ENCODE peak calls at places on chromosomes 7 and 10, in five cellular contexts. One of them, this sample, is unnamed.

GRCh38 chr10:131056781-131057180 is 254.7 kb downstream of the TCERG1L start:
- DNase-seq in A549: no peak
- DNase-seq in mucosa of gallbladder: no peak
- DNase-seq in renal cortical epithelial cell: no peak
- DNase-seq in mesenteric fat pad: no peak
- DNase-seq in this sample: no peak

GRCh38 chr7:127584648-127585043 is 750 bp downstream of the GCC1 start:
- DNase-seq in A549: no peak
- DNase-seq in mucosa of gallbladder: no peak
- DNase-seq in renal cortical epithelial cell: no peak
- DNase-seq in mesenteric fat pad: no peak
- DNase-seq in this sample: no peak

GRCh38 chr10:63217120-63217605 is 84.0 kb downstream of the NRBF2 start:
- DNase-seq in A549: peak; percentile 61
- DNase-seq in mucosa of gallbladder: no peak
- DNase-seq in renal cortical epithelial cell: peak; percentile 76
- DNase-seq in mesenteric fat pad: no peak
- DNase-seq in this sample: peak; percentile 44

GRCh38 chr7:74061840-74062539 is 21.6 kb upstream of the LIMK1 start:
- DNase-seq in A549: peak; percentile 90
- DNase-seq in mucosa of gallbladder: peak; percentile 93
- DNase-seq in renal cortical epithelial cell: peak; percentile 90
- DNase-seq in mesenteric fat pad: no peak
- DNase-seq in this sample: peak; percentile 78

GRCh38 chr10:99695761-99696160 is 36.2 kb downstream of the COX15 start:
- DNase-seq in A549: no peak
- DNase-seq in mucosa of gallbladder: no peak
- DNase-seq in renal cortical epithelial cell: no peak
- DNase-seq in mesenteric fat pad: no peak
- DNase-seq in this sample: no peak

GRCh38 chr10:80187465-80188409 is 17.6 kb downstream of the ANXA11 start:
- DNase-seq in A549: no peak
- DNase-seq in mucosa of gallbladder: peak; percentile 75
- DNase-seq in renal cortical epithelial cell: no peak
- DNase-seq in mesenteric fat pad: peak; percentile 45
- DNase-seq in this sample: peak; percentile 13

GRCh38 chr7:51346136-51346535 is 29.5 kb upstream of the COBL start:
- DNase-seq in A549: no peak
- DNase-seq in mucosa of gallbladder: no peak
- DNase-seq in renal cortical epithelial cell: no peak
- DNase-seq in mesenteric fat pad: no peak
- DNase-seq in this sample: no peak

GRCh38 chr10:30915141-30915540 is 116.5 kb downstream of the ZNF438 start:
- DNase-seq in A549: no peak
- DNase-seq in mucosa of gallbladder: no peak
- DNase-seq in renal cortical epithelial cell: no peak
- DNase-seq in mesenteric fat pad: no peak
- DNase-seq in this sample: no peak

GRCh38 chr7:1668932-1669485 is 1.1 kb upstream of the ELFN1 start:
- DNase-seq in A549: no peak
- DNase-seq in mucosa of gallbladder: no peak
- DNase-seq in renal cortical epithelial cell: no peak
- DNase-seq in mesenteric fat pad: peak; percentile 62
- DNase-seq in this sample: no peak

GRCh38 chr10:67725567-67725966 is 29.6 kb upstream of the CTNNA3 start:
- DNase-seq in A549: no peak
- DNase-seq in mucosa of gallbladder: no peak
- DNase-seq in renal cortical epithelial cell: no peak
- DNase-seq in mesenteric fat pad: no peak
- DNase-seq in this sample: no peak

GRCh38 chr7:18420758-18421157 is 74.8 kb upstream of the HDAC9 start:
- DNase-seq in A549: no peak
- DNase-seq in mucosa of gallbladder: no peak
- DNase-seq in renal cortical epithelial cell: no peak
- DNase-seq in mesenteric fat pad: no peak
- DNase-seq in this sample: no peak

GRCh38 chr7:471866-472639 is 47.6 kb downstream of the PDGFA start:
- DNase-seq in A549: no peak
- DNase-seq in mucosa of gallbladder: peak; percentile 54
- DNase-seq in renal cortical epithelial cell: peak; percentile 83
- DNase-seq in mesenteric fat pad: peak; percentile 90
- DNase-seq in this sample: peak; percentile 91

GRCh38 chr7:149218469-149219420 is 20.7 kb upstream of the ZNF212 start:
- DNase-seq in A549: no peak
- DNase-seq in mucosa of gallbladder: no peak
- DNase-seq in renal cortical epithelial cell: no peak
- DNase-seq in mesenteric fat pad: no peak
- DNase-seq in this sample: no peak

GRCh38 chr7:118995395-118995794 is 770.9 kb downstream of the ANKRD7 start:
- DNase-seq in A549: no peak
- DNase-seq in mucosa of gallbladder: no peak
- DNase-seq in renal cortical epithelial cell: no peak
- DNase-seq in mesenteric fat pad: no peak
- DNase-seq in this sample: no peak

GRCh38 chr7:147915781-147916180 is 674.8 kb upstream of the C7orf33 start:
- DNase-seq in A549: no peak
- DNase-seq in mucosa of gallbladder: no peak
- DNase-seq in renal cortical epithelial cell: no peak
- DNase-seq in mesenteric fat pad: no peak
- DNase-seq in this sample: no peak

GRCh38 chr10:31401287-31401686 is 82.3 kb downstream of the ZEB1 start:
- DNase-seq in A549: no peak
- DNase-seq in mucosa of gallbladder: no peak
- DNase-seq in renal cortical epithelial cell: no peak
- DNase-seq in mesenteric fat pad: no peak
- DNase-seq in this sample: no peak

GRCh38 chr10:60148266-60148840 is 241.3 kb downstream of the ANK3 start:
- DNase-seq in A549: peak; percentile 73
- DNase-seq in mucosa of gallbladder: peak; percentile 45
- DNase-seq in renal cortical epithelial cell: peak; percentile 99
- DNase-seq in mesenteric fat pad: no peak
- DNase-seq in this sample: no peak

GRCh38 chr10:111993321-111993720 is 190.2 kb downstream of the GPAM start:
- DNase-seq in A549: no peak
- DNase-seq in mucosa of gallbladder: no peak
- DNase-seq in renal cortical epithelial cell: no peak
- DNase-seq in mesenteric fat pad: no peak
- DNase-seq in this sample: no peak

GRCh38 chr7:130895006-130895750 is 161.2 kb upstream of the KLF14 start:
- DNase-seq in A549: no peak
- DNase-seq in mucosa of gallbladder: no peak
- DNase-seq in renal cortical epithelial cell: no peak
- DNase-seq in mesenteric fat pad: no peak
- DNase-seq in this sample: no peak

GRCh38 chr10:3781458-3782098 is 3.4 kb downstream of the KLF6 start:
- DNase-seq in A549: no peak
- DNase-seq in mucosa of gallbladder: peak; percentile 53
- DNase-seq in renal cortical epithelial cell: peak; percentile 32
- DNase-seq in mesenteric fat pad: no peak
- DNase-seq in this sample: no peak

GRCh38 chr10:71419002-71419540 is 22.4 kb downstream of the CDH23 start:
- DNase-seq in A549: no peak
- DNase-seq in mucosa of gallbladder: no peak
- DNase-seq in renal cortical epithelial cell: no peak
- DNase-seq in mesenteric fat pad: peak; percentile 33
- DNase-seq in this sample: no peak

GRCh38 chr10:107649249-107649648 is 484.7 kb upstream of the SORCS1 start:
- DNase-seq in A549: no peak
- DNase-seq in mucosa of gallbladder: no peak
- DNase-seq in renal cortical epithelial cell: no peak
- DNase-seq in mesenteric fat pad: no peak
- DNase-seq in this sample: no peak

GRCh38 chr7:6705959-6706665 is 635 bp downstream of the ZNF12 start:
- DNase-seq in A549: peak; percentile 51
- DNase-seq in mucosa of gallbladder: no peak
- DNase-seq in renal cortical epithelial cell: peak; percentile 28
- DNase-seq in mesenteric fat pad: no peak
- DNase-seq in this sample: peak; percentile 9

GRCh38 chr7:122702872-122703510 is at the start of gene RNF148:
- DNase-seq in A549: no peak
- DNase-seq in mucosa of gallbladder: no peak
- DNase-seq in renal cortical epithelial cell: peak; percentile 61
- DNase-seq in mesenteric fat pad: no peak
- DNase-seq in this sample: no peak

GRCh38 chr7:151792011-151792410 is 84.9 kb downstream of the PRKAG2 start:
- DNase-seq in A549: no peak
- DNase-seq in mucosa of gallbladder: no peak
- DNase-seq in renal cortical epithelial cell: no peak
- DNase-seq in mesenteric fat pad: no peak
- DNase-seq in this sample: no peak

GRCh38 chr7:88203401-88203800 is 16.4 kb downstream of the SRI start:
- DNase-seq in A549: no peak
- DNase-seq in mucosa of gallbladder: no peak
- DNase-seq in renal cortical epithelial cell: no peak
- DNase-seq in mesenteric fat pad: no peak
- DNase-seq in this sample: no peak

GRCh38 chr7:27961255-27961654 is 219.3 kb downstream of the JAZF1 start:
- DNase-seq in A549: no peak
- DNase-seq in mucosa of gallbladder: no peak
- DNase-seq in renal cortical epithelial cell: peak; percentile 80
- DNase-seq in mesenteric fat pad: no peak
- DNase-seq in this sample: no peak

GRCh38 chr10:33945051-33945450 is 610.6 kb upstream of the NRP1 start:
- DNase-seq in A549: no peak
- DNase-seq in mucosa of gallbladder: no peak
- DNase-seq in renal cortical epithelial cell: no peak
- DNase-seq in mesenteric fat pad: no peak
- DNase-seq in this sample: no peak

GRCh38 chr7:92987543-92987942 is 130.2 kb downstream of the SAMD9 start:
- DNase-seq in A549: no peak
- DNase-seq in mucosa of gallbladder: no peak
- DNase-seq in renal cortical epithelial cell: no peak
- DNase-seq in mesenteric fat pad: no peak
- DNase-seq in this sample: no peak

GRCh38 chr10:16809074-16809718 is 8.0 kb downstream of the RSU1 start:
- DNase-seq in A549: peak; percentile 42
- DNase-seq in mucosa of gallbladder: peak; percentile 13
- DNase-seq in renal cortical epithelial cell: peak; percentile 21
- DNase-seq in mesenteric fat pad: no peak
- DNase-seq in this sample: peak; percentile 29

GRCh38 chr10:104433611-104434010 is 80.0 kb downstream of the CFAP58 start:
- DNase-seq in A549: no peak
- DNase-seq in mucosa of gallbladder: no peak
- DNase-seq in renal cortical epithelial cell: no peak
- DNase-seq in mesenteric fat pad: no peak
- DNase-seq in this sample: no peak

GRCh38 chr7:102042016-102042656 is 224.7 kb downstream of the CUX1 start:
- DNase-seq in A549: peak; percentile 54
- DNase-seq in mucosa of gallbladder: no peak
- DNase-seq in renal cortical epithelial cell: peak; percentile 87
- DNase-seq in mesenteric fat pad: peak; percentile 60
- DNase-seq in this sample: peak; percentile 59

GRCh38 chr7:88217675-88218427 is 2.0 kb downstream of the SRI start:
- DNase-seq in A549: no peak
- DNase-seq in mucosa of gallbladder: no peak
- DNase-seq in renal cortical epithelial cell: peak; percentile 84
- DNase-seq in mesenteric fat pad: no peak
- DNase-seq in this sample: no peak

GRCh38 chr7:56009695-56010094 is 41.5 kb downstream of the PSPH start:
- DNase-seq in A549: no peak
- DNase-seq in mucosa of gallbladder: peak; percentile 51
- DNase-seq in renal cortical epithelial cell: no peak
- DNase-seq in mesenteric fat pad: no peak
- DNase-seq in this sample: peak; percentile 65

GRCh38 chr10:2111936-2112335 is 374.6 kb upstream of the ADARB2 start:
- DNase-seq in A549: peak; percentile 5
- DNase-seq in mucosa of gallbladder: peak; percentile 54
- DNase-seq in renal cortical epithelial cell: peak; percentile 99
- DNase-seq in mesenteric fat pad: no peak
- DNase-seq in this sample: peak; percentile 25

GRCh38 chr7:32042900-32043299 is 27.3 kb downstream of the PDE1C start:
- DNase-seq in A549: peak; percentile 66
- DNase-seq in mucosa of gallbladder: no peak
- DNase-seq in renal cortical epithelial cell: no peak
- DNase-seq in mesenteric fat pad: no peak
- DNase-seq in this sample: no peak

GRCh38 chr7:55271661-55272060 is 93.5 kb upstream of the LANCL2 start:
- DNase-seq in A549: no peak
- DNase-seq in mucosa of gallbladder: no peak
- DNase-seq in renal cortical epithelial cell: no peak
- DNase-seq in mesenteric fat pad: peak; percentile 84
- DNase-seq in this sample: no peak

GRCh38 chr7:131015131-131015954 is 281.3 kb upstream of the KLF14 start:
- DNase-seq in A549: peak; percentile 71
- DNase-seq in mucosa of gallbladder: no peak
- DNase-seq in renal cortical epithelial cell: peak; percentile 85
- DNase-seq in mesenteric fat pad: no peak
- DNase-seq in this sample: peak; percentile 27

GRCh38 chr7:94656658-94656924 is 658 bp upstream of the SGCE start:
- DNase-seq in A549: no peak
- DNase-seq in mucosa of gallbladder: no peak
- DNase-seq in renal cortical epithelial cell: no peak
- DNase-seq in mesenteric fat pad: no peak
- DNase-seq in this sample: no peak